ENCODE peak calls at places on chromosome 4, in ten cellular contexts. Z is neural progenitor cell; K is small intestine; O is heart right ventricle; A is endodermal cell; D is uterus; G is astrocyte; H is mammary epithelial cell; W is CD8-positive, alpha-beta memory T cell; V is fibroblast of lung. J is an unnamed sample.

GRCh38 chr4:6764976-6765620 is 17.4 kb upstream of the KIAA0232 start:
- DNase-seq in W (no peak), H (no peak), A (no peak), G (no peak), Z (no peak), V (no peak), O (no peak), K (no peak), D (no peak), J (no peak)

GRCh38 chr4:161656525-161656924 is 507.3 kb downstream of the FSTL5 start:
- DNase-seq in A (no peak), O (no peak), D (no peak), H (no peak), Z (no peak), V (no peak), W (no peak), K (no peak), G (no peak), J (no peak)

GRCh38 chr4:174375422-174375821 is 91.7 kb downstream of the CEP44 start:
- DNase-seq in V (no peak), Z (no peak), O (no peak), K (no peak), G (no peak), D (no peak), H (no peak), W (no peak), A (peak; percentile 59), J (no peak)

GRCh38 chr4:140887467-140887866 is 131.3 kb upstream of the TBC1D9 start:
- DNase-seq in Z (no peak), O (no peak), D (no peak), G (no peak), H (no peak), K (no peak), W (no peak), A (no peak), V (no peak), J (no peak)

GRCh38 chr4:15906024-15906443 is 32.5 kb downstream of the FGFBP1 start:
- DNase-seq in V (no peak), O (no peak), K (peak; percentile 91), Z (peak; percentile 39), D (no peak), W (no peak), H (peak; percentile 100), G (peak; percentile 68), A (peak; percentile 93), J (no peak)

GRCh38 chr4:88858752-88859151 is 161.1 kb upstream of the NAP1L5 start:
- DNase-seq in G (no peak), K (no peak), W (no peak), H (no peak), D (no peak), Z (no peak), V (peak; percentile 52), O (no peak), A (no peak), J (no peak)

GRCh38 chr4:5399790-5400421 is 308.5 kb downstream of the EVC2 start:
- DNase-seq in D (no peak), Z (peak; percentile 70), H (no peak), A (peak; percentile 78), G (no peak), V (peak; percentile 40), K (peak; percentile 7), O (no peak), W (no peak), J (peak; percentile 60)

GRCh38 chr4:24722026-24722568 is 73.3 kb upstream of the SOD3 start:
- DNase-seq in D (no peak), H (no peak), V (no peak), G (no peak), K (no peak), A (no peak), O (no peak), W (no peak), Z (no peak), J (no peak)

GRCh38 chr4:37471971-37472370 is 214.2 kb downstream of the RELL1 start:
- DNase-seq in D (no peak), V (no peak), G (no peak), K (peak; percentile 54), W (no peak), A (no peak), O (no peak), H (no peak), Z (no peak), J (no peak)

DNA sequence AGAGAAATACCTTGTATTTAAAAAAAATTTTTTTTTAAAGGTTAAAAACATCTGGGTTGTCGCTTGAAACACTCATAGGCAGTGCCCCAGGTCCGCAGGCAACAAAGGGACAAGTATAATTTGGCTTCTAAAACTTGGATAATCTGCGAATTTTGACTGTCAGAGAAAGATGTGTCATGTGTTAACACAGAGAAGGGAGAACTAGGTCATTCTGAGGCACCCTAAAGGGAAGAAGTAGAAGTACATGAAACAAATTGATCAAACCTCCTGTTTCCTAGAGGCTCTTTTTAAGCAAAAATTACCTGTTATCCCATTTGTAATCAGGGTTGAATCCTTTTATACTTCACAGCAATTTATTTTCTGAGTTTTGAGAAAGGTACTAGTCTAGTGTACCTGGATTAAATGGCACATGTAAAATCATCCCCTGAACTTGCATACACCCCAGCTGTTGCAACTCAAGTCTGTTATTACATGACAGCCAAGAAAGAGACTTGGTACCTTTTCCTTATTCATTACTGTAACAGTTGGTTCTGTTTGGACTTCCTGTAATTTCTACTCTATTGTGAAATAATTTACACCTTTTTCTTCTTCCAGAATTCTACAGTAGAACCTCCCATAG is 1.7 kb downstream of the SRD5A3 start:
- DNase-seq in H (no peak), K (no peak), O (no peak), V (no peak), D (no peak), Z (no peak), G (no peak), A (no peak), W (no peak), J (no peak)
- H3K4me1 ChIP-seq in H (peaks cover 9% of the 10 kb centered on the region), K (no peaks in the 10 kb centered on the region), O (peaks cover 29% of the 10 kb centered on the region), V (peaks cover 3% of the 10 kb centered on the region), D (no peaks in the 10 kb centered on the region), Z (peaks cover 16% of the 10 kb centered on the region), G (peaks cover 12% of the 10 kb centered on the region), A (peaks cover 4% of the 10 kb centered on the region), W (peaks cover 8% of the 10 kb centered on the region), J (peaks cover 10% of the 10 kb centered on the region)

DNA sequence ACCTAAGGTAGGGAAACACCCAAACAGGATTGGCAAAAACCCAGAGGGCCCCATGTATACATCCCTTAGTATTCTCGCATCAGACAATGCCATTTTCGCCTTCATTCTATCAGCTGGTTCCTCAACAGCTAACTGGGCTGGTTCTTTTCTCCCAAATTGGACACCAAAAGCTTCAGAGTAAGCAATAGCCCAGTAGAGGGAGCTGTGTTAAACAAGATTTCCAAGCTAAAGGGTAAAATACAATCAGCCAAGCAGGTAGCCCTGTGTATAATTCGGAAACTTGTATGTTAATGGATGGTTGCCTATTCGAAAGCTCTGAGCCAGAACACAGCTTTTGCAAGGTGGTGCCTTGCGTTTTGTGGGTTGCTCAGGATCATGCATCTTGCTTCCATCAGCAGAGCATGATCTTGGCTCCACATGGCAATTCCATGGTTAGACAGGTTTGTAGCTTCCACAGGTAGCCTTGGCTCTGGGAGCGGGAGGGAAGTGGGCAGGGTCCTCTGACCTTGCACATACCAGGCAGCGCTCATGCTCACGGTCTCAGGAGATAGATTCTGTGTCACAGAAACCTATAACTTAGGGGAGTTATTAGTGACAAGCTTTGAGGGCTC is 115.2 kb upstream of the LNX1 start:
- DNase-seq in O (no peak), D (no peak), V (peak; percentile 83), W (no peak), A (peak; percentile 56), K (peak; percentile 40), Z (peak; percentile 68), H (peak; percentile 48), G (peak; percentile 45), J (peak; percentile 21)
- H3K4me1 ChIP-seq in O (peaks cover 35% of the 10 kb centered on the region), D (no peaks in the 10 kb centered on the region), V (peaks cover 23% of the 10 kb centered on the region), W (no peaks in the 10 kb centered on the region), A (peaks cover 5% of the 10 kb centered on the region), K (peaks cover 3% of the 10 kb centered on the region), Z (peaks cover 10% of the 10 kb centered on the region), H (peaks cover 11% of the 10 kb centered on the region), G (peaks cover 22% of the 10 kb centered on the region), J (no peaks in the 10 kb centered on the region)

GRCh38 chr4:26238426-26238781 is 82.4 kb upstream of the RBPJ start:
- DNase-seq in D (no peak), K (peak; percentile 96), G (no peak), O (no peak), A (no peak), W (no peak), H (no peak), V (no peak), Z (no peak), J (no peak)
- H3K4me1 ChIP-seq in D (no peaks in the 10 kb centered on the region), K (no peaks in the 10 kb centered on the region), G (peaks cover 12% of the 10 kb centered on the region), O (peaks cover 23% of the 10 kb centered on the region), A (peaks cover 12% of the 10 kb centered on the region), W (no peaks in the 10 kb centered on the region), H (no peaks in the 10 kb centered on the region), V (peaks cover 9% of the 10 kb centered on the region), Z (peaks cover 22% of the 10 kb centered on the region), J (no peaks in the 10 kb centered on the region)

GRCh38 chr4:8050180-8050554 is 108.4 kb downstream of the ABLIM2 start:
- DNase-seq in V (no peak), O (no peak), D (no peak), A (no peak), K (no peak), G (no peak), W (no peak), Z (no peak), H (no peak), J (no peak)

GRCh38 chr4:8046925-8047541 is 107.4 kb upstream of the AFAP1 start:
- DNase-seq in O (no peak), V (no peak), W (peak; percentile 27), H (no peak), G (no peak), K (no peak), D (no peak), Z (no peak), A (no peak), J (no peak)

GRCh38 chr4:8047837-8048678 is 108.4 kb upstream of the AFAP1 start:
- DNase-seq in D (no peak), G (no peak), H (no peak), A (peak; percentile 74), K (no peak), V (no peak), W (no peak), O (no peak), Z (no peak), J (no peak)

GRCh38 chr4:8050555-8051206 is 107.9 kb downstream of the ABLIM2 start:
- DNase-seq in Z (no peak), V (peak; percentile 52), O (peak; percentile 83), K (peak; percentile 13), D (peak; percentile 81), H (no peak), W (no peak), A (peak; percentile 92), G (peak; percentile 17), J (peak; percentile 50)

DNA sequence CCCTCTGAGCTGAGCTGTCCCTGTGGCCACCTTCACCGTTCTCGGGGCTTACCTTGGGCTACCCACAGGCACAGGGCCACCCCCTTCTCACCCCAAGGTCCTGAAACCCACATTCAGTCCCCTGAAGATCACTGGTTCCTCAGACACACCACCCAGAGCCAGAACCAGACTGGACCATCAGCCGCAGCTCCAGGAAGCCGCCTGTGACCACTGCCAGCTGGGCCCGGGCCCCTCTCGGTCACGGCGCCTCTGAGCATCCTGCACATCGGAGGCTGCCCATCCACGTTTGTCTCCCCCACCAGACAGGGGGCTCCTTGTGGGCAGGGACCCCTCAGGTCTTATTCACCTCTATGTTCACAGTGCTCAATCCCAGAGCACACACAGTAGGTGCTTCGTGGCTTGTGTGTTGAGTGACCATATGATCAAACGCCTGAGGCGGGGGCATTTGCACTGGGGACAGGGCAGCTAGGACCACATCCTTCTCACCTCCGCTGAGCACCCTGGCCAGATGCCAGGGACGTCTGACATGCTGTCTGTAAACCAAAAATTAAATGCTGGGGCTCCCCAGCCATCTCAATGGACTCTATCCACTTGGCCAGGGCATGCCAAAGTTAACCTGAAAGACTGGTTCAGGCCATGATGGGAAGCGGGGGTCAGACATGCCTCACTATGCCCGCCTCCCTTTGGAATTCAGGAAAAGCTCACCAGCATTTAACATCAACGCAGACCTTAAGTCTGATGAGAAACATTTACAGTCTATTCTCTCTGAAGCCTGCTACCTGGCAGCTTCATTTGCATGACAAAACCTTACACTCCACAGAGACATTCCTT is 109.4 kb upstream of the AFAP1 start:
- DNase-seq in A (peak; percentile 86), K (no peak), D (no peak), W (no peak), O (no peak), Z (peak; percentile 33), G (no peak), H (no peak), V (no peak), J (no peak)
- H3K4me1 ChIP-seq in A (no peaks in the 10 kb centered on the region), K (no peaks in the 10 kb centered on the region), D (peaks cover 8% of the 10 kb centered on the region), W (no peaks in the 10 kb centered on the region), O (peaks cover 13% of the 10 kb centered on the region), Z (peaks cover 17% of the 10 kb centered on the region), G (peaks cover 3% of the 10 kb centered on the region), H (no peaks in the 10 kb centered on the region), V (no peaks in the 10 kb centered on the region), J (peaks cover 9% of the 10 kb centered on the region)